ENCODE peak calls at places on chromosome 3, in ten cellular contexts. A, F, Q, W, E, B, K, Z, U and C are unnamed samples.

GRCh38 chr3:188133219-188133618 is 20.7 kb upstream of the LPP start:
- DNase-seq in A (no peak), F (no peak), Q (no peak), W (peak; percentile 92), E (peak; percentile 100), B (no peak), K (peak; percentile 70), Z (no peak), U (peak; percentile 67), C (peak; percentile 98)

GRCh38 chr3:52493232-52494017 is 1.7 kb upstream of the STAB1 start:
- DNase-seq in A (no peak), F (no peak), Q (no peak), W (no peak), E (no peak), B (no peak), K (no peak), Z (no peak), U (no peak), C (no peak)

GRCh38 chr3:115862099-115862498 is 238.8 kb downstream of the GAP43 start:
- DNase-seq in A (no peak), F (no peak), Q (no peak), W (no peak), E (no peak), B (no peak), K (no peak), Z (no peak), U (no peak), C (no peak)

GRCh38 chr3:102510663-102511062 is 75.8 kb downstream of the ZPLD1 start:
- DNase-seq in A (no peak), F (no peak), Q (peak; percentile 9), W (no peak), E (peak; percentile 73), B (no peak), K (no peak), Z (no peak), U (no peak), C (peak; percentile 42)

GRCh38 chr3:12194209-12194608 is 35.5 kb upstream of the TIMP4 start:
- DNase-seq in A (no peak), F (no peak), Q (no peak), W (peak; percentile 48), E (peak; percentile 96), B (no peak), K (peak; percentile 94), Z (no peak), U (peak; percentile 93), C (peak; percentile 80)

GRCh38 chr3:117254990-117255389 is 545.4 kb downstream of the TUSC7 start:
- DNase-seq in A (no peak), F (no peak), Q (no peak), W (no peak), E (no peak), B (no peak), K (no peak), Z (no peak), U (no peak), C (no peak)

GRCh38 chr3:42080452-42080872 is 10.7 kb upstream of the TRAK1 start:
- DNase-seq in A (peak; percentile 34), F (no peak), Q (no peak), W (no peak), E (peak; percentile 96), B (no peak), K (peak; percentile 53), Z (no peak), U (peak; percentile 54), C (peak; percentile 77)

GRCh38 chr3:89488800-89489580 is 381.6 kb downstream of the EPHA3 start:
- DNase-seq in A (no peak), F (no peak), Q (no peak), W (no peak), E (no peak), B (no peak), K (peak; percentile 50), Z (no peak), U (peak; percentile 66), C (no peak)

GRCh38 chr3:58824285-58824684 is 157.7 kb upstream of the FAM3D start:
- DNase-seq in A (peak; percentile 48), F (peak; percentile 70), Q (peak; percentile 65), W (peak; percentile 81), E (peak; percentile 64), B (no peak), K (peak; percentile 69), Z (peak; percentile 14), U (peak; percentile 65), C (peak; percentile 72)

GRCh38 chr3:183560607-183561006 is 5.1 kb upstream of the KLHL6 start:
- DNase-seq in A (no peak), F (no peak), Q (peak; percentile 35), W (no peak), E (peak; percentile 47), B (no peak), K (no peak), Z (peak; percentile 38), U (no peak), C (peak; percentile 10)

GRCh38 chr3:143155756-143156155 is 36.2 kb downstream of the CHST2 start:
- DNase-seq in A (no peak), F (no peak), Q (no peak), W (no peak), E (no peak), B (no peak), K (no peak), Z (no peak), U (no peak), C (no peak)

GRCh38 chr3:3902156-3902555 is 102.9 kb downstream of the LRRN1 start:
- DNase-seq in A (no peak), F (no peak), Q (no peak), W (no peak), E (peak; percentile 67), B (no peak), K (no peak), Z (no peak), U (no peak), C (peak; percentile 89)

GRCh38 chr3:105448338-105448982 is 81.8 kb downstream of the ALCAM start:
- DNase-seq in A (no peak), F (no peak), Q (peak; percentile 10), W (peak; percentile 4), E (no peak), B (no peak), K (no peak), Z (no peak), U (peak; percentile 19), C (no peak)